ENCODE peak calls at places on chromosomes 1 and 21, in four cellular contexts. One of them, this sample, is unnamed.

GRCh38 chr21:42746240-42746592 is 92.8 kb downstream of the PDE9A start:
- DNase-seq in IMR-90: no peak
- DNase-seq in neuronal stem cell: no peak
- DNase-seq in mesendoderm: no peak
- DNase-seq in this sample: no peak

GRCh38 chr1:45568421-45568820 is 15.4 kb upstream of the NASP start:
- DNase-seq in IMR-90: no peak
- DNase-seq in neuronal stem cell: no peak
- DNase-seq in mesendoderm: no peak
- DNase-seq in this sample: no peak

GRCh38 chr1:17161137-17161700 is 42.0 kb upstream of the PADI2 start:
- DNase-seq in IMR-90: peak; percentile 11
- DNase-seq in neuronal stem cell: no peak
- DNase-seq in mesendoderm: no peak
- DNase-seq in this sample: no peak

GRCh38 chr21:38777521-38777920 is 28.2 kb upstream of the ETS2 start:
- DNase-seq in IMR-90: no peak
- DNase-seq in neuronal stem cell: no peak
- DNase-seq in mesendoderm: no peak
- DNase-seq in this sample: no peak

GRCh38 chr1:78254517-78254916 is 208.8 kb downstream of the GIPC2 start:
- DNase-seq in IMR-90: peak; percentile 80
- DNase-seq in neuronal stem cell: no peak
- DNase-seq in mesendoderm: no peak
- DNase-seq in this sample: no peak

GRCh38 chr1:220213381-220213983 is 58.8 kb downstream of the RAB3GAP2 start:
- DNase-seq in IMR-90: no peak
- DNase-seq in neuronal stem cell: no peak
- DNase-seq in mesendoderm: peak; percentile 19
- DNase-seq in this sample: no peak

GRCh38 chr1:114609826-114610225 is 28.4 kb upstream of the BCAS2 start:
- DNase-seq in IMR-90: no peak
- DNase-seq in neuronal stem cell: no peak
- DNase-seq in mesendoderm: no peak
- DNase-seq in this sample: no peak

GRCh38 chr21:31879251-31879650 is 6.4 kb downstream of the HUNK start:
- DNase-seq in IMR-90: no peak
- DNase-seq in neuronal stem cell: no peak
- DNase-seq in mesendoderm: no peak
- DNase-seq in this sample: no peak

GRCh38 chr1:163561570-163562295 is 240.0 kb downstream of the NUF2 start:
- DNase-seq in IMR-90: no peak
- DNase-seq in neuronal stem cell: peak; percentile 51
- DNase-seq in mesendoderm: peak; percentile 97
- DNase-seq in this sample: no peak

GRCh38 chr1:246583448-246584185 is 17.4 kb downstream of the CNST start:
- DNase-seq in IMR-90: no peak
- DNase-seq in neuronal stem cell: no peak
- DNase-seq in mesendoderm: no peak
- DNase-seq in this sample: no peak

GRCh38 chr21:36250423-36251075 is 69.4 kb upstream of the MORC3 start:
- DNase-seq in IMR-90: no peak
- DNase-seq in neuronal stem cell: no peak
- DNase-seq in mesendoderm: peak; percentile 64
- DNase-seq in this sample: no peak

GRCh38 chr1:231959225-231959884 is 332.8 kb downstream of the DISC1 start:
- DNase-seq in IMR-90: no peak
- DNase-seq in neuronal stem cell: no peak
- DNase-seq in mesendoderm: no peak
- DNase-seq in this sample: no peak

GRCh38 chr1:57597036-57597435 is 173.2 kb upstream of the DAB1 start:
- DNase-seq in IMR-90: no peak
- DNase-seq in neuronal stem cell: no peak
- DNase-seq in mesendoderm: peak; percentile 95
- DNase-seq in this sample: no peak

GRCh38 chr1:20164694-20165202 is 21.1 kb upstream of the UBXN10 start:
- DNase-seq in IMR-90: peak; percentile 10
- DNase-seq in neuronal stem cell: no peak
- DNase-seq in mesendoderm: no peak
- DNase-seq in this sample: no peak

GRCh38 chr1:12001996-12002493 is 17.3 kb upstream of the MIIP start:
- DNase-seq in IMR-90: no peak
- DNase-seq in neuronal stem cell: no peak
- DNase-seq in mesendoderm: no peak
- DNase-seq in this sample: peak; percentile 96

GRCh38 chr21:26587621-26588260 is 14.7 kb upstream of the CYYR1 start:
- DNase-seq in IMR-90: peak; percentile 44
- DNase-seq in neuronal stem cell: no peak
- DNase-seq in mesendoderm: no peak
- DNase-seq in this sample: peak; percentile 38

GRCh38 chr21:38434913-38435533 is 63.3 kb downstream of the ERG start:
- DNase-seq in IMR-90: peak; percentile 34
- DNase-seq in neuronal stem cell: no peak
- DNase-seq in mesendoderm: no peak
- DNase-seq in this sample: no peak

GRCh38 chr1:11520531-11521233 is 41.7 kb downstream of the DISP3 start:
- DNase-seq in IMR-90: no peak
- DNase-seq in neuronal stem cell: no peak
- DNase-seq in mesendoderm: no peak
- DNase-seq in this sample: no peak

GRCh38 chr1:24575905-24576587 is 20.2 kb downstream of the NCMAP start:
- DNase-seq in IMR-90: no peak
- DNase-seq in neuronal stem cell: no peak
- DNase-seq in mesendoderm: no peak
- DNase-seq in this sample: no peak

GRCh38 chr1:173038875-173039554 is 11.7 kb downstream of the TNFSF18 start:
- DNase-seq in IMR-90: no peak
- DNase-seq in neuronal stem cell: no peak
- DNase-seq in mesendoderm: no peak
- DNase-seq in this sample: peak; percentile 84

GRCh38 chr1:201753492-201753891 is 75.5 kb upstream of the IPO9 start:
- DNase-seq in IMR-90: peak; percentile 41
- DNase-seq in neuronal stem cell: no peak
- DNase-seq in mesendoderm: no peak
- DNase-seq in this sample: no peak

GRCh38 chr1:119336738-119337315 is 31.8 kb upstream of the HAO2 start:
- DNase-seq in IMR-90: no peak
- DNase-seq in neuronal stem cell: no peak
- DNase-seq in mesendoderm: no peak
- DNase-seq in this sample: no peak

GRCh38 chr1:116260621-116261020 is 112.4 kb upstream of the ATP1A1 start:
- DNase-seq in IMR-90: no peak
- DNase-seq in neuronal stem cell: no peak
- DNase-seq in mesendoderm: no peak
- DNase-seq in this sample: no peak

GRCh38 chr1:116258668-116259419 is 114.2 kb upstream of the ATP1A1 start:
- DNase-seq in IMR-90: no peak
- DNase-seq in neuronal stem cell: no peak
- DNase-seq in mesendoderm: no peak
- DNase-seq in this sample: no peak

GRCh38 chr1:116259665-116260064 is 113.4 kb upstream of the ATP1A1 start:
- DNase-seq in IMR-90: no peak
- DNase-seq in neuronal stem cell: no peak
- DNase-seq in mesendoderm: peak; percentile 14
- DNase-seq in this sample: no peak

GRCh38 chr1:116261227-116261626 is 111.8 kb upstream of the ATP1A1 start:
- DNase-seq in IMR-90: no peak
- DNase-seq in neuronal stem cell: no peak
- DNase-seq in mesendoderm: peak; percentile 64
- DNase-seq in this sample: peak; percentile 5

DNA sequence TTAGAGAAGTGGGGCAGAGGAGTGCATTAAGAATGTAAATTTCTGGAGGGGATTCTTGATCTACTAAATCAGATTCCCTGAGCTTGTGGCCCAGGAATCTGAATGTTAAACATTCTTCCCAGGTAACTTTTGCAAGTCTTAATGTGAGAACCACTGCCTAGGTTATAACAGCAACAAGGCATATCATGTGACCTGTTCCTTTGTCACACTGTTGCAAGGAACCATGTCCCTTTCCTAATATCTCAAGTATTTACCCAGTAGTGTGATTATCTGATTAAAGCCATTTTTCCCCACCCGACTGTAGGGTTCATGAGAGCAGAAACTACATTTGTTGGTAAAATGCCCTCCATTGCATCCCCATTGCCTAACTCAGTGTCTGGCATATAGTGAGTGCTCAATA is 112.9 kb upstream of the ATP1A1 start:
- DNase-seq in IMR-90: no peak
- DNase-seq in neuronal stem cell: no peak
- DNase-seq in mesendoderm: no peak
- DNase-seq in this sample: no peak
- H3K4me1 ChIP-seq in IMR-90: no peaks in the 10 kb centered on the region
- H3K4me1 ChIP-seq in neuronal stem cell: no peaks in the 10 kb centered on the region
- H3K4me1 ChIP-seq in mesendoderm: peaks cover 11% of the 10 kb centered on the region
- H3K4me1 ChIP-seq in this sample: no peaks in the 10 kb centered on the region

DNA sequence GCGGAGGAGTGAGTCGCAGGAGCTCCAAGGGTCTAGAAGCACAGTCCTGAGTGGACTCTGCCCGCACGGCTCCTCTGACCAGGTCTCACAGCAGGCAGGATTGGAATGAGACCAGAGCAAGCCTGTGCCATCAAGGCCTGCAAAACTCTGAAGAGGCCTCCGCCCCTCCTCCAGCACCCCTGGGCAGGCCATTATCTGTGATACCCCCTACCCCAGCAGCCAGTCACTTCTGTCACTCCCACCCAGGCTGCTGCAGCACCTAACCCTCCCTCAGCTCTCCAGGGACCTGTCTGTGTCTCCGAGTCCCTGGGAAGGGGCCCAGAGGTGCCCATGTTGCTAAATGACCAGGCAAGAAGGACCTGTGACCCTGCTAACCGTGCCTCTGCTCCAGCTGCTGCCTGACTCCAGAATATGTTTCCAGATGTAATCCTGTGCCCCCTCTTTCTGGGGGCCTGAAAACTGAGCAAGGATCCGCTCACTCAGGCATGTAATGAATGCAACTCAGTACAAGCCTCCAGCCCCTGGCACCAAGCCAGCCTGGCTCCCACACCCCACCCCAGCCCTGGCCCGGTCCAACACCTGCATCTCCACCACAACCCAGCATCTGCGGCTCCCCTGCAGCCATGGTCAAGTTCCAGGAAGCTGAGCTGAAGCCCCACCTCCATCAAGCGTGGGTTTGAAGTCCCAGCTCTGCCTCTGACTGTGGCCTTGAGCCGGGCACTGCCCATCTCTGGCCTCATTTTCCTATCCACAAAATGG is 22.1 kb upstream of the COL16A1 start:
- DNase-seq in IMR-90: no peak
- DNase-seq in neuronal stem cell: no peak
- DNase-seq in mesendoderm: no peak
- DNase-seq in this sample: no peak
- H4K8ac ChIP-seq in IMR-90: no peak overlapping the region
- H4K8ac ChIP-seq in neuronal stem cell: no peak overlapping the region
- H4K8ac ChIP-seq in mesendoderm: no peak overlapping the region
- H4K8ac ChIP-seq in this sample: no peak overlapping the region

GRCh38 chr1:89610457-89610991 is 22.4 kb upstream of the LRRC8C start:
- DNase-seq in IMR-90: no peak
- DNase-seq in neuronal stem cell: no peak
- DNase-seq in mesendoderm: peak; percentile 23
- DNase-seq in this sample: no peak

GRCh38 chr1:89611721-89612120 is 21.2 kb upstream of the LRRC8C start:
- DNase-seq in IMR-90: no peak
- DNase-seq in neuronal stem cell: no peak
- DNase-seq in mesendoderm: no peak
- DNase-seq in this sample: no peak

GRCh38 chr1:89616844-89617627 is 15.9 kb upstream of the LRRC8C start:
- DNase-seq in IMR-90: no peak
- DNase-seq in neuronal stem cell: no peak
- DNase-seq in mesendoderm: no peak
- DNase-seq in this sample: no peak

GRCh38 chr1:89615676-89616598 is 17.0 kb upstream of the LRRC8C start:
- DNase-seq in IMR-90: no peak
- DNase-seq in neuronal stem cell: no peak
- DNase-seq in mesendoderm: peak; percentile 51
- DNase-seq in this sample: peak; percentile 52

GRCh38 chr1:89613928-89614327 is 19.0 kb upstream of the LRRC8C start:
- DNase-seq in IMR-90: no peak
- DNase-seq in neuronal stem cell: no peak
- DNase-seq in mesendoderm: no peak
- DNase-seq in this sample: no peak
- H3K4me1 ChIP-seq in IMR-90: no peaks in the 10 kb centered on the region
- H3K4me1 ChIP-seq in neuronal stem cell: no peaks in the 10 kb centered on the region
- H3K4me1 ChIP-seq in mesendoderm: no peaks in the 10 kb centered on the region
- H3K4me1 ChIP-seq in this sample: no peaks in the 10 kb centered on the region

GRCh38 chr1:169361281-169361680 is 6.3 kb downstream of the NME7 start:
- DNase-seq in IMR-90: peak; percentile 49
- DNase-seq in neuronal stem cell: no peak
- DNase-seq in mesendoderm: no peak
- DNase-seq in this sample: no peak

GRCh38 chr1:169363046-169363756 is 4.4 kb downstream of the NME7 start:
- DNase-seq in IMR-90: peak; percentile 94
- DNase-seq in neuronal stem cell: no peak
- DNase-seq in mesendoderm: no peak
- DNase-seq in this sample: peak; percentile 88

GRCh38 chr1:169364948-169365347 is 2.6 kb downstream of the NME7 start:
- DNase-seq in IMR-90: no peak
- DNase-seq in neuronal stem cell: no peak
- DNase-seq in mesendoderm: no peak
- DNase-seq in this sample: peak; percentile 70

DNA sequence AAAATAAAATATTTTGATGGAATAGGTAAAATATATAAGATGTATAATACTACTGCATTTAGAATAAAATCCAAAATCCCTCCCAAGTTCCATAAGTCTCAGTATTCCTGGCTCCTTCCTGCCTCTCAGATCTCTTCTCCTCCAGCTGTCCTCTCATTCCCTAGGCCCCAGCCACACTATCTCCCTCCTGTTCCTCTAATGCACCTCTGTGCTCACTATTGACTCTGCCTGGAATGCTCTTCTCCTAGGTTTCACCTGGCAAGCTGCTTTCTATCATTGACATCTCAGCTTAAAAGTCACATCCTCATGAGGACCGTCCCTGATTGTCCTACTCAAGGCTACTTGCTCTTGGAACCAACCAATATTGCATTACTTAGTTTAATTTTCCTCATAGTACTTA is 7.2 kb downstream of the NME7 start:
- DNase-seq in IMR-90: peak; percentile 2
- DNase-seq in neuronal stem cell: no peak
- DNase-seq in mesendoderm: peak; percentile 19
- DNase-seq in this sample: no peak
- H4K8ac ChIP-seq in IMR-90: no peak overlapping the region
- H4K8ac ChIP-seq in neuronal stem cell: no peak overlapping the region
- H4K8ac ChIP-seq in mesendoderm: no peak overlapping the region
- H4K8ac ChIP-seq in this sample: no peak overlapping the region

This sample was measured in trophoblast cell.